ENCODE peak calls at places on chromosomes 4 and X, in eight cellular contexts. I is thyroid gland, G is stomach, A is adipocyte, X is PC-3, V is OCI-LY7, T is fibroblast of lung, Q is spleen. Y is an unnamed sample. For H3K4me1, the result is how much of the 10 kb centered on the place peaks cover.

GRCh38 chr4:154928640-154929257 is 147.7 kb downstream of the RBM46 start:
- DNase-seq in T (peak), X (peak), V (no peak), G (no peak), Q (no peak), A (peak), I (peak), Y (no peak)

GRCh38 chr4:68466751-68467150 is 19.5 kb downstream of the TMPRSS11E start:
- DNase-seq in T (no peak), A (no peak), I (no peak), X (peak), Q (no peak), V (no peak), G (no peak), Y (no peak)

GRCh38 chr4:87304659-87305277 is 17.9 kb downstream of the HSD17B13 start:
- DNase-seq in V (no peak), T (peak), X (peak), G (no peak), I (no peak), Q (no peak), A (peak), Y (no peak)

GRCh38 chrX:39753296-39753996 is 344.3 kb downstream of the BCOR start:
- DNase-seq in V (no peak), I (no peak), G (peak), A (no peak), Q (no peak), X (no peak), T (no peak), Y (no peak)

GRCh38 chrX:150364347-150365050 is 1.4 kb downstream of the MAMLD1 start:
- DNase-seq in T (peak), A (peak), I (peak), V (no peak), G (no peak), Q (peak), X (peak), Y (peak)

GRCh38 chr4:154643493-154643892 is 31.0 kb upstream of the FGG start:
- DNase-seq in V (no peak), A (no peak), T (peak), X (peak), I (no peak), G (no peak), Q (no peak), Y (no peak)

GRCh38 chr4:81698536-81698935 is 226.8 kb upstream of the RASGEF1B start:
- DNase-seq in V (peak), I (no peak), G (no peak), Q (no peak), T (no peak), A (no peak), X (no peak), Y (no peak)

GRCh38 chr4:74218201-74218600 is 60.3 kb downstream of the MTHFD2L start:
- DNase-seq in G (no peak), I (no peak), X (peak), Q (no peak), T (no peak), V (no peak), A (peak), Y (no peak)

GRCh38 chrX:129686422-129686948 is 31.7 kb upstream of the APLN start:
- DNase-seq in I (no peak), T (peak), G (no peak), X (no peak), V (no peak), Q (no peak), A (peak), Y (peak)

GRCh38 chr4:62644372-62644771 is 1444.2 kb downstream of the ADGRL3 start:
- DNase-seq in T (peak), Q (no peak), I (no peak), V (peak), A (peak), X (peak), G (no peak), Y (no peak)

GRCh38 chr4:19486400-19486799 is 765.3 kb upstream of the SLIT2 start:
- DNase-seq in Q (no peak), I (peak), A (no peak), T (peak), V (peak), G (no peak), X (peak), Y (no peak)

GRCh38 chrX:103488332-103488731 is 31.0 kb downstream of the RAB40A start:
- DNase-seq in V (peak), A (peak), G (no peak), X (peak), I (no peak), T (peak), Q (no peak), Y (no peak)

GRCh38 chr4:112514449-112515277 is 1.3 kb downstream of the NEUROG2 start:
- DNase-seq in Q (no peak), I (no peak), T (no peak), V (peak), A (peak), X (no peak), G (no peak), Y (no peak)

DNA sequence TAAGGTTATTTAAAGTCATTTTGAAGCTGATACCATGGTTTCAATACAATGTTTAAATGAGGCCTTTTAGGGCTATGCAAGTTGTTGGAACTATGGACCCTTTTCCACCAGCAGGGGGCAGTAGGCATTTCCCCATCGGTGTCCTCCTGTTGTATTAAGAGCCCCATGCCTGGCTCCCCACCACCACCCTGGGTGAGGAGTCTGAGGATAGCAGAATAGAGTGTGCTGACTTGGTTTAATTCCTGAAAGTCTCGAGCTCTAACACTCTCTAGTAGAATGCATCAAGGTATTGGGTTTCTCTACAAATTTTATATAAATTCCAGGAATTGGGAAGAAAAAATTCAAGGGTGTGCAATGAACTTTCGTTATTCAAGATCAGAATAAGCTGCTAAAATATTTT is 234.8 kb upstream of the JADE1 start:
- DNase-seq in X (peak), T (peak), A (no peak), I (peak), V (peak), Q (peak), G (peak), Y (peak)
- H3K4me1 ChIP-seq in X (under half), T (under half), A (half or more), I (under half), V (under half), Q (under half), G (under half), Y (under half)

GRCh38 chr4:165209796-165210195 is 2.4 kb downstream of the KLHL2 start:
- DNase-seq in A (no peak), I (no peak), X (peak), G (no peak), T (no peak), V (no peak), Q (no peak), Y (no peak)
- H3K4me1 ChIP-seq in A (under half), I (under half), X (half or more), G (under half), T (under half), V (under half), Q (half or more), Y (under half)

GRCh38 chr4:1753256-1753655 is 31.9 kb downstream of the TACC3 start:
- DNase-seq in A (no peak), V (no peak), X (no peak), G (no peak), T (no peak), I (no peak), Q (no peak), Y (no peak)
- H3K4me1 ChIP-seq in A (under half), V (under half), X (under half), G (under half), T (under half), I (under half), Q (half or more), Y (under half)

DNA sequence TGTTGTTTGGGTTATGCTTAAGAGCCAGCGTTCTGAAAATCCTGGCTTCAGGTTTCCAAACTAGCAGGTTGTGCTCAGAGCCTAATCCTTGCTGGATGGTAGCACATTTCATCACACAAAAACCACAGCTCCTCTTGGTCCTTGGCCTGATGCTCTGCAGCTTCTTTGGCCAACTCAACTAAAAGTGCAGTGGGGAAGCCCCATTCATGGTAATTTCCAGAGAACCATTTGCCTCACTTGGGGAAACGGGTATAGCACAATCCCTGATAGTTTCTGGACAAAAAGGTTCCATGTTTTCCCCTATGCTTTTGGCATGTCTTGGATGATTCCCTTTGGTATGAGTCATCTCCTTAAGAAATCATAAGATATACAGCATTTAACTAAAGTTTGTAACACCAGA is 78.7 kb downstream of the SYNPO2 start:
- DNase-seq in G (no peak), V (no peak), Q (no peak), X (no peak), I (no peak), T (peak), A (peak), Y (peak)
- H3K4me1 ChIP-seq in G (under half), V (under half), Q (under half), X (under half), I (under half), T (under half), A (under half), Y (under half)

DNA sequence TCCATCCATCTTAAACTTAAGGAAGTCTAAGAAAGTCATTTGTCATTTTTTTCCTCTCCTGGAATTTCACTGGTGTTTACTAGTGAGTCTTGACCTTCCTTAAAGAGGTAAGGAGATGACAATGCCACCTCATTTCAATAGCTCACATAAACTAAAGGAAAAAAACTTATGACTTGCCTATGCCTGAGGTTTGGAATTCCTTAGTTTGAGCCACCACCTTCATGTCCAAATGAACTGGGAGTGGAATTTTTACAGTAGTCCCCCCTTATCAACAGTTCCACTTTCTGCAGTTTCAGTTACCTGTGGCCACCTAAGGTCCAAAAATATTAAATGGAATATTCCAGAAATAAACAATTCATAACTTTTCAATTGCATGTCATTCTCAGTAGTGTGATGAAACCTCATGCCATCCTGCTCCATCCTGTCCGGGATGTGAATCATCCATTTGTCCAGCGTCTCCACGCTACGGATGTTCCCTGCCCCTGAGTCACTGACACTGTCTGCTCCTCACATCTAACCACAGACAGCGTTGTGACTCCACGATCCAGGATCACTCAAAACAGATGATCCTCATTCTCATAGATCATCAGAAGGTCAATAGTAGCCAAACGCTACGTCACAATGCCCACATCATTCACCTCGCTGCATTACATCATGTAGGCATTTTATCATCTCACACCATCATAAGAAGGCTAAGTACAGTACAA is 177.4 kb downstream of the SH3KBP1 start:
- DNase-seq in A (peak), Q (no peak), X (peak), T (peak), V (no peak), I (no peak), G (no peak), Y (no peak)
- H3K4me1 ChIP-seq in A (under half), Q (under half), X (under half), T (under half), V (under half), I (under half), G (under half), Y (under half)

DNA sequence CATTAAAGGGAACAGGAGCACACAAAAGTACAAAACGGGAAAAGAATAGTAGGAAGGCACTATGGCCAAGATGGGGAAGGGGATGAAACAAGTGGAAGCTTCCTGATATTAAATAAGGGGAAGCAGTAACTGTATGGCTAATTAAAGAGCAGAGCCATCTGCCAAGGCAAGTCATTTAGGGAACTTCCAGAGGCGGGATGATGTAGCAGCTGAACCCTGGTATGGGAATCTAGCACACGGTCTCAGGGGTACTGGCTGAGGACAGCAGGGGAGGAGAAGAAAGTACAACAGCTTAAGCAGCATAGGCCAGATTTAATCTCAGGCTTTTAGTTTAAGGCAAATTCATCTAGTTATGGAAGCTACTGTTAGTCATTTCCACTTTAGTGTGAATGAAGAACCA is 59.1 kb downstream of the IGFBP7 start:
- DNase-seq in V (no peak), A (no peak), G (no peak), I (no peak), X (no peak), Q (no peak), T (no peak), Y (no peak)
- H3K4me1 ChIP-seq in V (under half), A (under half), G (under half), I (under half), X (under half), Q (under half), T (under half), Y (under half)

DNA sequence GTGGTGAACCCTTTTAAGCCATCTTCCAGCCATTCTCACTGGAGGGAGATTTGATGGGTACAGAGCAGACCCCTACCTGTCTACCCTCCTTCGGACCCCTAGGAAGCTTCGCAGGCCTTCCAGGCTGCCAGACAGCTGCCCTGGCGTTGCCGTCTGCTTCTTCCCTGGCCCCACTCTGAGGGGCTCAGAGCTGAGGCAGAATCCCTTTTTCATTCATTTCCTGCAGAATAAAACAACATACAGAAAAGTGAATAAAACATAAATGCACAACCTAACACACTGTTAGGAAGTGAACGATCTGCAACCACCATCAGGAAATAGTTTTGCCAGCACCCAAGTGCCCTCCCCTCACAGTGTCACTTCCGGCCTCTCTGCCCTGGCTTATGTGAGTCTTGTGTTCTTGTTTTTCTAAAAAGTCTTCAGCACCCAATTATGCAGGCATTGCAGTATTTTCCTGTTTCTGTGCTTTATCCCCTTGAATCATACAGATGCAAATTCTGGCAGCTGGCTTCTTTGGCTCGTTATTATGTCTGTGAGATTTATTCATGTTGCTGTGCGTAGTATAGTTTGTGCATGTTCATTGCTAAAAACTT is 5.6 kb upstream of the ADD1 start:
- DNase-seq in V (peak), T (peak), I (peak), G (peak), Q (peak), A (peak), X (no peak), Y (peak)
- H3K4me1 ChIP-seq in V (half or more), T (under half), I (under half), G (under half), Q (half or more), A (under half), X (under half), Y (under half)

Y was measured in tibial nerve.